ENCODE peak calls at places on chromosomes 12 and 14, in ten cellular contexts. One of them, this sample, is unnamed.

GRCh38 chr14:77436042-77436441 is 12.7 kb upstream of the NOXRED1 start:
- DNase-seq in tibial artery: no peak
- DNase-seq in CD4-positive, alpha-beta memory T cell: no peak
- DNase-seq in cardiac muscle cell: no peak
- DNase-seq in colonic mucosa: no peak
- DNase-seq in mucosa of descending colon: no peak
- DNase-seq in lower lobe of right lung: no peak
- DNase-seq in HCT116: no peak
- DNase-seq in ovary: no peak
- DNase-seq in hepatocyte: no peak
- DNase-seq in this sample: no peak

GRCh38 chr14:82657186-82657675 is 1123.6 kb upstream of the SEL1L start:
- DNase-seq in ovary: no peak
- DNase-seq in colonic mucosa: no peak
- DNase-seq in HCT116: no peak
- DNase-seq in hepatocyte: no peak
- DNase-seq in CD4-positive, alpha-beta memory T cell: no peak
- DNase-seq in cardiac muscle cell: no peak
- DNase-seq in mucosa of descending colon: no peak
- DNase-seq in lower lobe of right lung: no peak
- DNase-seq in tibial artery: no peak
- DNase-seq in this sample: no peak

GRCh38 chr12:132700212-132700913 is 10.3 kb upstream of the PGAM5 start:
- DNase-seq in cardiac muscle cell: no peak
- DNase-seq in HCT116: no peak
- DNase-seq in colonic mucosa: no peak
- DNase-seq in mucosa of descending colon: no peak
- DNase-seq in ovary: no peak
- DNase-seq in hepatocyte: no peak
- DNase-seq in CD4-positive, alpha-beta memory T cell: no peak
- DNase-seq in tibial artery: no peak
- DNase-seq in lower lobe of right lung: no peak
- DNase-seq in this sample: no peak

GRCh38 chr14:104510216-104510615 is 69.3 kb upstream of the C14orf180 start:
- DNase-seq in colonic mucosa: no peak
- DNase-seq in hepatocyte: no peak
- DNase-seq in mucosa of descending colon: no peak
- DNase-seq in tibial artery: no peak
- DNase-seq in ovary: no peak
- DNase-seq in CD4-positive, alpha-beta memory T cell: no peak
- DNase-seq in lower lobe of right lung: no peak
- DNase-seq in HCT116: no peak
- DNase-seq in cardiac muscle cell: no peak
- DNase-seq in this sample: no peak

GRCh38 chr12:95169368-95169767 is 47.9 kb downstream of the FGD6 start:
- DNase-seq in ovary: no peak
- DNase-seq in hepatocyte: peak; percentile 74
- DNase-seq in cardiac muscle cell: no peak
- DNase-seq in tibial artery: no peak
- DNase-seq in lower lobe of right lung: no peak
- DNase-seq in HCT116: peak; percentile 62
- DNase-seq in mucosa of descending colon: peak; percentile 67
- DNase-seq in colonic mucosa: peak; percentile 65
- DNase-seq in CD4-positive, alpha-beta memory T cell: no peak
- DNase-seq in this sample: peak; percentile 43

GRCh38 chr12:14403711-14404164 is 38.3 kb downstream of the ATF7IP start:
- DNase-seq in lower lobe of right lung: no peak
- DNase-seq in mucosa of descending colon: peak; percentile 62
- DNase-seq in cardiac muscle cell: peak; percentile 69
- DNase-seq in HCT116: no peak
- DNase-seq in tibial artery: no peak
- DNase-seq in hepatocyte: peak; percentile 67
- DNase-seq in ovary: no peak
- DNase-seq in CD4-positive, alpha-beta memory T cell: peak; percentile 55
- DNase-seq in colonic mucosa: peak; percentile 51
- DNase-seq in this sample: no peak

GRCh38 chr12:104510145-104510872 is 53.6 kb downstream of the CHST11 start:
- DNase-seq in mucosa of descending colon: no peak
- DNase-seq in colonic mucosa: no peak
- DNase-seq in CD4-positive, alpha-beta memory T cell: no peak
- DNase-seq in hepatocyte: no peak
- DNase-seq in ovary: no peak
- DNase-seq in cardiac muscle cell: no peak
- DNase-seq in lower lobe of right lung: no peak
- DNase-seq in tibial artery: no peak
- DNase-seq in HCT116: no peak
- DNase-seq in this sample: no peak

GRCh38 chr12:120012067-120012621 is 23.1 kb downstream of the BICDL1 start:
- DNase-seq in tibial artery: no peak
- DNase-seq in HCT116: peak; percentile 18
- DNase-seq in cardiac muscle cell: no peak
- DNase-seq in CD4-positive, alpha-beta memory T cell: peak; percentile 82
- DNase-seq in colonic mucosa: no peak
- DNase-seq in mucosa of descending colon: no peak
- DNase-seq in hepatocyte: peak; percentile 38
- DNase-seq in lower lobe of right lung: no peak
- DNase-seq in ovary: no peak
- DNase-seq in this sample: no peak

GRCh38 chr14:79837699-79838098 is 373.6 kb downstream of the DIO2 start:
- DNase-seq in HCT116: no peak
- DNase-seq in cardiac muscle cell: no peak
- DNase-seq in tibial artery: no peak
- DNase-seq in ovary: no peak
- DNase-seq in hepatocyte: no peak
- DNase-seq in lower lobe of right lung: no peak
- DNase-seq in colonic mucosa: no peak
- DNase-seq in mucosa of descending colon: no peak
- DNase-seq in CD4-positive, alpha-beta memory T cell: no peak
- DNase-seq in this sample: no peak

GRCh38 chr14:79395061-79395460 is 816.2 kb downstream of the DIO2 start:
- DNase-seq in hepatocyte: no peak
- DNase-seq in CD4-positive, alpha-beta memory T cell: no peak
- DNase-seq in lower lobe of right lung: no peak
- DNase-seq in ovary: no peak
- DNase-seq in HCT116: no peak
- DNase-seq in cardiac muscle cell: no peak
- DNase-seq in mucosa of descending colon: no peak
- DNase-seq in colonic mucosa: no peak
- DNase-seq in tibial artery: no peak
- DNase-seq in this sample: no peak

GRCh38 chr12:96063046-96063445 is 27.7 kb upstream of the LTA4H start:
- DNase-seq in mucosa of descending colon: no peak
- DNase-seq in lower lobe of right lung: no peak
- DNase-seq in hepatocyte: no peak
- DNase-seq in colonic mucosa: no peak
- DNase-seq in HCT116: no peak
- DNase-seq in cardiac muscle cell: no peak
- DNase-seq in ovary: no peak
- DNase-seq in tibial artery: no peak
- DNase-seq in CD4-positive, alpha-beta memory T cell: peak; percentile 26
- DNase-seq in this sample: no peak

GRCh38 chr12:86044396-86044795 is 170.3 kb downstream of the NTS start:
- DNase-seq in mucosa of descending colon: no peak
- DNase-seq in colonic mucosa: no peak
- DNase-seq in cardiac muscle cell: no peak
- DNase-seq in HCT116: no peak
- DNase-seq in hepatocyte: no peak
- DNase-seq in lower lobe of right lung: no peak
- DNase-seq in tibial artery: no peak
- DNase-seq in ovary: no peak
- DNase-seq in CD4-positive, alpha-beta memory T cell: no peak
- DNase-seq in this sample: no peak

GRCh38 chr14:44798386-44799242 is 163.1 kb downstream of the KLHL28 start:
- DNase-seq in lower lobe of right lung: no peak
- DNase-seq in colonic mucosa: no peak
- DNase-seq in cardiac muscle cell: no peak
- DNase-seq in CD4-positive, alpha-beta memory T cell: no peak
- DNase-seq in ovary: no peak
- DNase-seq in tibial artery: no peak
- DNase-seq in HCT116: no peak
- DNase-seq in hepatocyte: no peak
- DNase-seq in mucosa of descending colon: no peak
- DNase-seq in this sample: peak; percentile 56

GRCh38 chr12:65529771-65530435 is 251.4 kb downstream of the MSRB3 start:
- DNase-seq in mucosa of descending colon: no peak
- DNase-seq in hepatocyte: no peak
- DNase-seq in colonic mucosa: no peak
- DNase-seq in CD4-positive, alpha-beta memory T cell: no peak
- DNase-seq in HCT116: no peak
- DNase-seq in ovary: no peak
- DNase-seq in tibial artery: no peak
- DNase-seq in cardiac muscle cell: no peak
- DNase-seq in lower lobe of right lung: no peak
- DNase-seq in this sample: no peak

GRCh38 chr14:52111583-52111982 is 42.7 kb upstream of the NID2 start:
- DNase-seq in mucosa of descending colon: no peak
- DNase-seq in HCT116: peak; percentile 27
- DNase-seq in tibial artery: no peak
- DNase-seq in colonic mucosa: no peak
- DNase-seq in CD4-positive, alpha-beta memory T cell: no peak
- DNase-seq in lower lobe of right lung: no peak
- DNase-seq in hepatocyte: no peak
- DNase-seq in cardiac muscle cell: no peak
- DNase-seq in ovary: no peak
- DNase-seq in this sample: no peak

GRCh38 chr12:57242329-57242690 is 8.7 kb downstream of the STAC3 start:
- DNase-seq in colonic mucosa: no peak
- DNase-seq in ovary: no peak
- DNase-seq in cardiac muscle cell: no peak
- DNase-seq in mucosa of descending colon: no peak
- DNase-seq in lower lobe of right lung: no peak
- DNase-seq in CD4-positive, alpha-beta memory T cell: no peak
- DNase-seq in hepatocyte: no peak
- DNase-seq in HCT116: no peak
- DNase-seq in tibial artery: no peak
- DNase-seq in this sample: peak; percentile 80
- H3K4me3 ChIP-seq in colonic mucosa: no peak overlapping the region
- H3K4me3 ChIP-seq in ovary: no peak overlapping the region
- H3K4me3 ChIP-seq in cardiac muscle cell: no peak overlapping the region
- H3K4me3 ChIP-seq in mucosa of descending colon: no peak overlapping the region
- H3K4me3 ChIP-seq in lower lobe of right lung: peak overlapping the region; percentile 36
- H3K4me3 ChIP-seq in CD4-positive, alpha-beta memory T cell: peak overlapping the region; percentile 43
- H3K4me3 ChIP-seq in hepatocyte: peak overlapping the region; percentile 71
- H3K4me3 ChIP-seq in HCT116: no peak overlapping the region
- H3K4me3 ChIP-seq in tibial artery: no peak overlapping the region
- H3K4me3 ChIP-seq in this sample: no peak overlapping the region

DNA sequence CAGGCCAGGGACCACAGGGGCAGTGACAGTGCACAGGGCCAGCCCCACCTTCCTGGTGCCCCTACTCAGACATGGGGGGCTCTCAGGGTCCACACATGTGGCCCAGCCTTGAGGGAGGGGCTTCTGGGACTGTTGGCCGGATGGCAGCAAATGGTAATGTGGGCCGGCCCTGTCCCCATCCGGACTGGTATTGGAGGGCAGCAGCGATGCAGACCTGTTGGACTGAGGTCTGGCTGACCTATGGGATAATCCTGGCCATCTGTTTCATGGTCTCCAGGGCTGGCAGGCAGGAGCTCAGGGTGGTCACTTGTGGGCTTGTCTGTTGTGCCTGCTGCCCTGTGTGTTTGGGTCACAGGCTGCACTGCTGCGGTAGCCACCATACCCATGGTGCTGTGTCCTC is 387.5 kb downstream of the TMEM121 start:
- DNase-seq in ovary: no peak
- DNase-seq in lower lobe of right lung: peak; percentile 30
- DNase-seq in mucosa of descending colon: no peak
- DNase-seq in tibial artery: peak; percentile 7
- DNase-seq in cardiac muscle cell: no peak
- DNase-seq in CD4-positive, alpha-beta memory T cell: no peak
- DNase-seq in HCT116: no peak
- DNase-seq in hepatocyte: no peak
- DNase-seq in colonic mucosa: no peak
- DNase-seq in this sample: peak; percentile 32
- H3K9me3 ChIP-seq in ovary: no peaks in the 10 kb centered on the region
- H3K9me3 ChIP-seq in lower lobe of right lung: no peaks in the 10 kb centered on the region
- H3K9me3 ChIP-seq in mucosa of descending colon: no peaks in the 10 kb centered on the region
- H3K9me3 ChIP-seq in tibial artery: peaks cover 9% of the 10 kb centered on the region
- H3K9me3 ChIP-seq in cardiac muscle cell: no peaks in the 10 kb centered on the region
- H3K9me3 ChIP-seq in CD4-positive, alpha-beta memory T cell: no peaks in the 10 kb centered on the region
- H3K9me3 ChIP-seq in HCT116: no peaks in the 10 kb centered on the region
- H3K9me3 ChIP-seq in hepatocyte: no peaks in the 10 kb centered on the region
- H3K9me3 ChIP-seq in colonic mucosa: no peaks in the 10 kb centered on the region
- H3K9me3 ChIP-seq in this sample: no peaks in the 10 kb centered on the region

GRCh38 chr14:103126088-103126872 is 3.0 kb downstream of the TNFAIP2 start:
- DNase-seq in mucosa of descending colon: no peak
- DNase-seq in lower lobe of right lung: peak; percentile 50
- DNase-seq in HCT116: no peak
- DNase-seq in CD4-positive, alpha-beta memory T cell: no peak
- DNase-seq in cardiac muscle cell: no peak
- DNase-seq in tibial artery: no peak
- DNase-seq in ovary: peak; percentile 39
- DNase-seq in colonic mucosa: peak; percentile 19
- DNase-seq in hepatocyte: no peak
- DNase-seq in this sample: no peak
- H3K4me3 ChIP-seq in mucosa of descending colon: no peak overlapping the region
- H3K4me3 ChIP-seq in lower lobe of right lung: peak overlapping the region; percentile 34
- H3K4me3 ChIP-seq in HCT116: no peak overlapping the region
- H3K4me3 ChIP-seq in CD4-positive, alpha-beta memory T cell: no peak overlapping the region
- H3K4me3 ChIP-seq in cardiac muscle cell: peak overlapping the region; percentile 18
- H3K4me3 ChIP-seq in tibial artery: peak overlapping the region; percentile 22
- H3K4me3 ChIP-seq in ovary: peak overlapping the region; percentile 26
- H3K4me3 ChIP-seq in colonic mucosa: peak overlapping the region; percentile 16
- H3K4me3 ChIP-seq in hepatocyte: no peak overlapping the region
- H3K4me3 ChIP-seq in this sample: no peak overlapping the region

GRCh38 chr12:118042091-118042490 is 18.9 kb downstream of the WSB2 start:
- DNase-seq in HCT116: no peak
- DNase-seq in lower lobe of right lung: no peak
- DNase-seq in CD4-positive, alpha-beta memory T cell: no peak
- DNase-seq in ovary: no peak
- DNase-seq in colonic mucosa: no peak
- DNase-seq in mucosa of descending colon: no peak
- DNase-seq in tibial artery: no peak
- DNase-seq in hepatocyte: no peak
- DNase-seq in cardiac muscle cell: no peak
- DNase-seq in this sample: no peak

GRCh38 chr12:118044577-118044976 is 16.4 kb downstream of the WSB2 start:
- DNase-seq in mucosa of descending colon: no peak
- DNase-seq in HCT116: no peak
- DNase-seq in tibial artery: no peak
- DNase-seq in lower lobe of right lung: no peak
- DNase-seq in colonic mucosa: no peak
- DNase-seq in CD4-positive, alpha-beta memory T cell: no peak
- DNase-seq in hepatocyte: no peak
- DNase-seq in ovary: no peak
- DNase-seq in cardiac muscle cell: no peak
- DNase-seq in this sample: no peak

GRCh38 chr12:118046430-118046829 is 14.5 kb downstream of the WSB2 start:
- DNase-seq in hepatocyte: no peak
- DNase-seq in colonic mucosa: no peak
- DNase-seq in CD4-positive, alpha-beta memory T cell: no peak
- DNase-seq in HCT116: no peak
- DNase-seq in mucosa of descending colon: no peak
- DNase-seq in lower lobe of right lung: no peak
- DNase-seq in cardiac muscle cell: no peak
- DNase-seq in tibial artery: no peak
- DNase-seq in ovary: no peak
- DNase-seq in this sample: no peak

GRCh38 chr12:118038122-118038521 is 21.6 kb downstream of the RFC5 start:
- DNase-seq in mucosa of descending colon: no peak
- DNase-seq in colonic mucosa: no peak
- DNase-seq in tibial artery: no peak
- DNase-seq in cardiac muscle cell: no peak
- DNase-seq in lower lobe of right lung: no peak
- DNase-seq in ovary: no peak
- DNase-seq in HCT116: no peak
- DNase-seq in CD4-positive, alpha-beta memory T cell: no peak
- DNase-seq in hepatocyte: no peak
- DNase-seq in this sample: no peak

GRCh38 chr12:118044075-118044474 is 16.9 kb downstream of the WSB2 start:
- DNase-seq in tibial artery: no peak
- DNase-seq in cardiac muscle cell: no peak
- DNase-seq in colonic mucosa: no peak
- DNase-seq in hepatocyte: no peak
- DNase-seq in CD4-positive, alpha-beta memory T cell: no peak
- DNase-seq in HCT116: no peak
- DNase-seq in lower lobe of right lung: no peak
- DNase-seq in ovary: no peak
- DNase-seq in mucosa of descending colon: no peak
- DNase-seq in this sample: no peak
- H3K9me3 ChIP-seq in tibial artery: no peaks in the 10 kb centered on the region
- H3K9me3 ChIP-seq in cardiac muscle cell: no peaks in the 10 kb centered on the region
- H3K9me3 ChIP-seq in colonic mucosa: no peaks in the 10 kb centered on the region
- H3K9me3 ChIP-seq in hepatocyte: no peaks in the 10 kb centered on the region
- H3K9me3 ChIP-seq in CD4-positive, alpha-beta memory T cell: no peaks in the 10 kb centered on the region
- H3K9me3 ChIP-seq in HCT116: no peaks in the 10 kb centered on the region
- H3K9me3 ChIP-seq in lower lobe of right lung: no peaks in the 10 kb centered on the region
- H3K9me3 ChIP-seq in ovary: no peaks in the 10 kb centered on the region
- H3K9me3 ChIP-seq in mucosa of descending colon: no peaks in the 10 kb centered on the region
- H3K9me3 ChIP-seq in this sample: no peaks in the 10 kb centered on the region